ENCODE peak calls at places on chromosomes 4 and X, in ten cellular contexts. One of them, this sample, is unnamed.
A peak's percentile ranks its signal among the peaks of the same experiment; 100 is the strongest.

GRCh38 chrX:25020391-25021131 is 4.8 kb upstream of the ARX start:
- DNase-seq in cardiac muscle cell: peak; percentile 18
- DNase-seq in CD8-positive, alpha-beta memory T cell: no peak
- DNase-seq in neural progenitor cell: peak; percentile 90
- DNase-seq in uterus: no peak
- DNase-seq in body of pancreas: no peak
- DNase-seq in psoas muscle: no peak
- DNase-seq in ascending aorta: no peak
- DNase-seq in iPS DF 6.9: no peak
- DNase-seq in PC-9: peak; percentile 40
- DNase-seq in this sample: no peak

GRCh38 chrX:10819973-10820372 is 199.6 kb upstream of the MID1 start:
- DNase-seq in cardiac muscle cell: no peak
- DNase-seq in CD8-positive, alpha-beta memory T cell: no peak
- DNase-seq in neural progenitor cell: no peak
- DNase-seq in uterus: no peak
- DNase-seq in body of pancreas: no peak
- DNase-seq in psoas muscle: no peak
- DNase-seq in ascending aorta: no peak
- DNase-seq in iPS DF 6.9: no peak
- DNase-seq in PC-9: no peak
- DNase-seq in this sample: no peak

GRCh38 chr4:8315343-8316250 is 46.0 kb downstream of the HTRA3 start:
- DNase-seq in cardiac muscle cell: peak; percentile 87
- DNase-seq in CD8-positive, alpha-beta memory T cell: no peak
- DNase-seq in neural progenitor cell: peak; percentile 76
- DNase-seq in uterus: peak; percentile 73
- DNase-seq in body of pancreas: peak; percentile 80
- DNase-seq in psoas muscle: peak; percentile 61
- DNase-seq in ascending aorta: peak; percentile 11
- DNase-seq in iPS DF 6.9: peak; percentile 33
- DNase-seq in PC-9: peak; percentile 89
- DNase-seq in this sample: no peak

GRCh38 chrX:129534816-129535578 is 5.1 kb upstream of the OCRL start:
- DNase-seq in cardiac muscle cell: no peak
- DNase-seq in CD8-positive, alpha-beta memory T cell: no peak
- DNase-seq in neural progenitor cell: no peak
- DNase-seq in uterus: no peak
- DNase-seq in body of pancreas: no peak
- DNase-seq in psoas muscle: no peak
- DNase-seq in ascending aorta: no peak
- DNase-seq in iPS DF 6.9: no peak
- DNase-seq in PC-9: no peak
- DNase-seq in this sample: no peak

GRCh38 chr4:82097504-82097903 is 276.3 kb downstream of the HNRNPD start:
- DNase-seq in cardiac muscle cell: no peak
- DNase-seq in CD8-positive, alpha-beta memory T cell: no peak
- DNase-seq in neural progenitor cell: no peak
- DNase-seq in uterus: no peak
- DNase-seq in body of pancreas: no peak
- DNase-seq in psoas muscle: no peak
- DNase-seq in ascending aorta: no peak
- DNase-seq in iPS DF 6.9: no peak
- DNase-seq in PC-9: no peak
- DNase-seq in this sample: no peak

GRCh38 chr4:168784786-168785461 is 225.1 kb downstream of the CBR4 start:
- DNase-seq in cardiac muscle cell: no peak
- DNase-seq in CD8-positive, alpha-beta memory T cell: no peak
- DNase-seq in neural progenitor cell: peak; percentile 89
- DNase-seq in uterus: no peak
- DNase-seq in body of pancreas: peak; percentile 54
- DNase-seq in psoas muscle: no peak
- DNase-seq in ascending aorta: no peak
- DNase-seq in iPS DF 6.9: no peak
- DNase-seq in PC-9: peak; percentile 81
- DNase-seq in this sample: no peak

GRCh38 chr4:89363786-89364185 is 56.2 kb upstream of the GPRIN3 start:
- DNase-seq in cardiac muscle cell: no peak
- DNase-seq in CD8-positive, alpha-beta memory T cell: no peak
- DNase-seq in neural progenitor cell: no peak
- DNase-seq in uterus: no peak
- DNase-seq in body of pancreas: no peak
- DNase-seq in psoas muscle: no peak
- DNase-seq in ascending aorta: no peak
- DNase-seq in iPS DF 6.9: no peak
- DNase-seq in PC-9: no peak
- DNase-seq in this sample: no peak

GRCh38 chr4:140136509-140136908 is 17.5 kb downstream of the MAML3 start:
- DNase-seq in cardiac muscle cell: peak; percentile 14
- DNase-seq in CD8-positive, alpha-beta memory T cell: no peak
- DNase-seq in neural progenitor cell: no peak
- DNase-seq in uterus: no peak
- DNase-seq in body of pancreas: no peak
- DNase-seq in psoas muscle: no peak
- DNase-seq in ascending aorta: no peak
- DNase-seq in iPS DF 6.9: no peak
- DNase-seq in PC-9: no peak
- DNase-seq in this sample: no peak

GRCh38 chr4:170804930-170805329 is 715.2 kb upstream of the AADAT start:
- DNase-seq in cardiac muscle cell: no peak
- DNase-seq in CD8-positive, alpha-beta memory T cell: no peak
- DNase-seq in neural progenitor cell: no peak
- DNase-seq in uterus: no peak
- DNase-seq in body of pancreas: no peak
- DNase-seq in psoas muscle: no peak
- DNase-seq in ascending aorta: no peak
- DNase-seq in iPS DF 6.9: no peak
- DNase-seq in PC-9: no peak
- DNase-seq in this sample: no peak

GRCh38 chrX:10062352-10062751 is 94.4 kb upstream of the CLCN4 start:
- DNase-seq in cardiac muscle cell: no peak
- DNase-seq in CD8-positive, alpha-beta memory T cell: no peak
- DNase-seq in neural progenitor cell: no peak
- DNase-seq in uterus: no peak
- DNase-seq in body of pancreas: no peak
- DNase-seq in psoas muscle: no peak
- DNase-seq in ascending aorta: no peak
- DNase-seq in iPS DF 6.9: no peak
- DNase-seq in PC-9: peak; percentile 33
- DNase-seq in this sample: no peak

GRCh38 chrX:44621088-44621487 is 78.4 kb upstream of the FUNDC1 start:
- DNase-seq in cardiac muscle cell: no peak
- DNase-seq in CD8-positive, alpha-beta memory T cell: no peak
- DNase-seq in neural progenitor cell: no peak
- DNase-seq in uterus: no peak
- DNase-seq in body of pancreas: no peak
- DNase-seq in psoas muscle: no peak
- DNase-seq in ascending aorta: no peak
- DNase-seq in iPS DF 6.9: no peak
- DNase-seq in PC-9: no peak
- DNase-seq in this sample: no peak

DNA sequence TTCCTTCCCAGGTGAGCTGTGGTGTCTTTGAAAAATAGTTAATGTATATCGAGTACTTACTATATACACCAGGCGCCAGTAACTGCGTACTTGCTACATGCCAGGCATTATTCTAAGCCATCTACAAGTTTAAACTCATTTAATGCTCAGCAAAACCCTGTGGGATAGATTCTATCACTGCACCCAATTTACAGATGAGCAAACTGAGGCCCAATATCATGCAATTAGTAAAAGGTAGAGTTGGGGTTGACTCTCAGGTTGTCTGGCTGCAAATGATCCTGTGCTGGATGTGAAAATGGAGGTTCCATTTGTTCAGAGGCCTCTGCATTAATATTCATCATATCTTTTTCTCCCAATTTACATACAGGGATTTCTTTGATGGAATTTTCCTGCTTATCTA is 17.6 kb downstream of the NKX3-2 start:
- DNase-seq in cardiac muscle cell: no peak
- DNase-seq in CD8-positive, alpha-beta memory T cell: no peak
- DNase-seq in neural progenitor cell: no peak
- DNase-seq in uterus: no peak
- DNase-seq in body of pancreas: no peak
- DNase-seq in psoas muscle: no peak
- DNase-seq in ascending aorta: no peak
- DNase-seq in iPS DF 6.9: no peak
- DNase-seq in PC-9: no peak
- DNase-seq in this sample: no peak
- H3K27me3 ChIP-seq in cardiac muscle cell: peaks cover 100% of the 10 kb centered on the region
- H3K27me3 ChIP-seq in CD8-positive, alpha-beta memory T cell: peaks cover 88% of the 10 kb centered on the region
- H3K27me3 ChIP-seq in neural progenitor cell: peaks cover 100% of the 10 kb centered on the region
- H3K27me3 ChIP-seq in uterus: peaks cover 95% of the 10 kb centered on the region
- H3K27me3 ChIP-seq in body of pancreas: peaks cover 61% of the 10 kb centered on the region
- H3K27me3 ChIP-seq in psoas muscle: peaks cover 95% of the 10 kb centered on the region
- H3K27me3 ChIP-seq in ascending aorta: peaks cover 27% of the 10 kb centered on the region
- H3K27me3 ChIP-seq in iPS DF 6.9: peaks cover 96% of the 10 kb centered on the region
- H3K27me3 ChIP-seq in PC-9: no peaks in the 10 kb centered on the region
- H3K27me3 ChIP-seq in this sample: peaks cover 100% of the 10 kb centered on the region

GRCh38 chr4:2867758-2868491 is 24.3 kb downstream of the ADD1 start:
- DNase-seq in cardiac muscle cell: peak; percentile 63
- DNase-seq in CD8-positive, alpha-beta memory T cell: no peak
- DNase-seq in neural progenitor cell: peak; percentile 64
- DNase-seq in uterus: peak; percentile 34
- DNase-seq in body of pancreas: peak; percentile 53
- DNase-seq in psoas muscle: no peak
- DNase-seq in ascending aorta: no peak
- DNase-seq in iPS DF 6.9: no peak
- DNase-seq in PC-9: no peak
- DNase-seq in this sample: no peak
- H3K4me1 ChIP-seq in cardiac muscle cell: peaks cover 78% of the 10 kb centered on the region
- H3K4me1 ChIP-seq in CD8-positive, alpha-beta memory T cell: peaks cover 31% of the 10 kb centered on the region
- H3K4me1 ChIP-seq in neural progenitor cell: peaks cover 34% of the 10 kb centered on the region
- H3K4me1 ChIP-seq in uterus: peaks cover 11% of the 10 kb centered on the region
- H3K4me1 ChIP-seq in body of pancreas: peaks cover 75% of the 10 kb centered on the region
- H3K4me1 ChIP-seq in psoas muscle: peaks cover 99% of the 10 kb centered on the region
- H3K4me1 ChIP-seq in ascending aorta: peaks cover 61% of the 10 kb centered on the region
- H3K4me1 ChIP-seq in iPS DF 6.9: peaks cover 6% of the 10 kb centered on the region
- H3K4me1 ChIP-seq in PC-9: no peaks in the 10 kb centered on the region
- H3K4me1 ChIP-seq in this sample: peaks cover 100% of the 10 kb centered on the region

DNA sequence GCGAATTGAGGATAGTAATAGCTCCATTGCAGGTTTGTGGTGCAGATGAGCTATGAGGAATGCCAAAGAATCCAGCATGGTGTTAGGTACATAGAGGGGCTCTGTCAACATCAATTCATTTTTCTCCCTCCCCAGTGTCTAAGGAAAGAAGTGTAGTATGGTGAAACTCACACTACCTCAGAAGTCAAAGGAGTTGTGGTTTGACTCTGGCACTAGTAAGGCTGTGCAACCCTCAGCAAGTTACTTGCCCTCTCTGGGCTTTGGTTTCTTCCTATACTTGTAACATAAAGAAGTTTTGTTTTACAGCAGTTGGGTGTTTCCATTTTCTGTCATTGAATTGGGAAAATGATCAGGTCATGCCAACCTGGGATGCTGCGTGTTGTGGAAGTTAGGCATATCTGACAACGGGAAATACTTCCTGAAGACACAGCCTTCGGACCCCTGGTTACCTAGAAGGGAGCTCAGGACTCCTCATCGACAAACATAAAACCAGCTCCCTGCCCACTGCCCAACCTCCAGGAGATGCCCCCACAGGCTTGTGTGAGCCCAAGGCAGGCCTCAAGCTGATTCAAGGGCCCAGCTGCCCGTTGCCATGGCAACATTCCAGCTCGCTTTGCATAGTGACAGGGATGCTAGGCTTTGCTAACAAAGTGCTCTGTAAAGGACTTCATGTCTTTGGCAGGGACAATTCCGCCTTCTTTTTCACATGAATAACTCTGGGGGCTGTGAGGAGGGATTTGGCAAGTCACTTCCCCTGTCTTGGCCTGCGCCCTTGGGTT is 71.3 kb downstream of the RTL5 start:
- DNase-seq in cardiac muscle cell: peak; percentile 23
- DNase-seq in CD8-positive, alpha-beta memory T cell: no peak
- DNase-seq in neural progenitor cell: peak; percentile 90
- DNase-seq in uterus: peak; percentile 33
- DNase-seq in body of pancreas: no peak
- DNase-seq in psoas muscle: no peak
- DNase-seq in ascending aorta: no peak
- DNase-seq in iPS DF 6.9: no peak
- DNase-seq in PC-9: no peak
- DNase-seq in this sample: no peak
- H3K9me3 ChIP-seq in cardiac muscle cell: no peaks in the 10 kb centered on the region
- H3K9me3 ChIP-seq in CD8-positive, alpha-beta memory T cell: no peaks in the 10 kb centered on the region
- H3K9me3 ChIP-seq in neural progenitor cell: no peaks in the 10 kb centered on the region
- H3K9me3 ChIP-seq in uterus: no peaks in the 10 kb centered on the region
- H3K9me3 ChIP-seq in body of pancreas: no peaks in the 10 kb centered on the region
- H3K9me3 ChIP-seq in psoas muscle: no peaks in the 10 kb centered on the region
- H3K9me3 ChIP-seq in ascending aorta: no peaks in the 10 kb centered on the region
- H3K9me3 ChIP-seq in iPS DF 6.9: no peaks in the 10 kb centered on the region
- H3K9me3 ChIP-seq in PC-9: no peaks in the 10 kb centered on the region
- H3K9me3 ChIP-seq in this sample: no peaks in the 10 kb centered on the region

GRCh38 chr4:153785830-153786721 is 2.8 kb downstream of the SFRP2 start:
- DNase-seq in cardiac muscle cell: peak; percentile 30
- DNase-seq in CD8-positive, alpha-beta memory T cell: no peak
- DNase-seq in neural progenitor cell: peak; percentile 70
- DNase-seq in uterus: no peak
- DNase-seq in body of pancreas: no peak
- DNase-seq in psoas muscle: no peak
- DNase-seq in ascending aorta: no peak
- DNase-seq in iPS DF 6.9: no peak
- DNase-seq in PC-9: no peak
- DNase-seq in this sample: no peak
- H3K27me3 ChIP-seq in cardiac muscle cell: peaks cover 48% of the 10 kb centered on the region
- H3K27me3 ChIP-seq in CD8-positive, alpha-beta memory T cell: peaks cover 28% of the 10 kb centered on the region
- H3K27me3 ChIP-seq in neural progenitor cell: no peaks in the 10 kb centered on the region
- H3K27me3 ChIP-seq in uterus: peaks cover 19% of the 10 kb centered on the region
- H3K27me3 ChIP-seq in body of pancreas: peaks cover 30% of the 10 kb centered on the region
- H3K27me3 ChIP-seq in psoas muscle: peaks cover 42% of the 10 kb centered on the region
- H3K27me3 ChIP-seq in ascending aorta: peaks cover 22% of the 10 kb centered on the region
- H3K27me3 ChIP-seq in iPS DF 6.9: no peaks in the 10 kb centered on the region
- H3K27me3 ChIP-seq in PC-9: no peaks in the 10 kb centered on the region
- H3K27me3 ChIP-seq in this sample: peaks cover 85% of the 10 kb centered on the region

GRCh38 chr4:35918491-35918977 is 325.8 kb downstream of the ARAP2 start:
- DNase-seq in cardiac muscle cell: no peak
- DNase-seq in CD8-positive, alpha-beta memory T cell: no peak
- DNase-seq in neural progenitor cell: no peak
- DNase-seq in uterus: no peak
- DNase-seq in body of pancreas: no peak
- DNase-seq in psoas muscle: no peak
- DNase-seq in ascending aorta: no peak
- DNase-seq in iPS DF 6.9: no peak
- DNase-seq in PC-9: no peak
- DNase-seq in this sample: no peak
- H3K4me1 ChIP-seq in cardiac muscle cell: no peaks in the 10 kb centered on the region
- H3K4me1 ChIP-seq in CD8-positive, alpha-beta memory T cell: no peaks in the 10 kb centered on the region
- H3K4me1 ChIP-seq in neural progenitor cell: no peaks in the 10 kb centered on the region
- H3K4me1 ChIP-seq in uterus: no peaks in the 10 kb centered on the region
- H3K4me1 ChIP-seq in body of pancreas: no peaks in the 10 kb centered on the region
- H3K4me1 ChIP-seq in psoas muscle: no peaks in the 10 kb centered on the region
- H3K4me1 ChIP-seq in ascending aorta: no peaks in the 10 kb centered on the region
- H3K4me1 ChIP-seq in iPS DF 6.9: no peaks in the 10 kb centered on the region
- H3K4me1 ChIP-seq in PC-9: no peaks in the 10 kb centered on the region
- H3K4me1 ChIP-seq in this sample: no peaks in the 10 kb centered on the region

GRCh38 chrX:40050532-40050931 is 47.2 kb downstream of the BCOR start:
- DNase-seq in cardiac muscle cell: no peak
- DNase-seq in CD8-positive, alpha-beta memory T cell: no peak
- DNase-seq in neural progenitor cell: no peak
- DNase-seq in uterus: no peak
- DNase-seq in body of pancreas: no peak
- DNase-seq in psoas muscle: no peak
- DNase-seq in ascending aorta: no peak
- DNase-seq in iPS DF 6.9: no peak
- DNase-seq in PC-9: no peak
- DNase-seq in this sample: no peak
- H3K9me3 ChIP-seq in cardiac muscle cell: peaks cover 2% of the 10 kb centered on the region
- H3K9me3 ChIP-seq in CD8-positive, alpha-beta memory T cell: peaks cover 10% of the 10 kb centered on the region
- H3K9me3 ChIP-seq in neural progenitor cell: peaks cover 16% of the 10 kb centered on the region
- H3K9me3 ChIP-seq in uterus: peaks cover 27% of the 10 kb centered on the region
- H3K9me3 ChIP-seq in body of pancreas: no peaks in the 10 kb centered on the region
- H3K9me3 ChIP-seq in psoas muscle: peaks cover 25% of the 10 kb centered on the region
- H3K9me3 ChIP-seq in ascending aorta: peaks cover 26% of the 10 kb centered on the region
- H3K9me3 ChIP-seq in iPS DF 6.9: peaks cover 4% of the 10 kb centered on the region
- H3K9me3 ChIP-seq in PC-9: no peaks in the 10 kb centered on the region
- H3K9me3 ChIP-seq in this sample: peaks cover 39% of the 10 kb centered on the region

This sample was measured in heart right ventricle.